ENCODE peak calls at places on chromosomes 5 and 9, in five cellular contexts. C is lung microvascular endothelial cell, I is EL, P is HTR-8/SVneo, X is Calu3. V is an unnamed sample.

GRCh38 chr5:150648294-150649107 is 8.0 kb downstream of the SYNPO start:
- DNase-seq in X (no peak), P (no peak), C (no peak), I (no peak), V (no peak)

GRCh38 chr9:77751341-77752091 is 103.4 kb upstream of the GNA14 start:
- DNase-seq in I (peak), C (peak), P (peak), X (peak), V (no peak)

GRCh38 chr9:18717751-18718150 is 243.8 kb downstream of the ADAMTSL1 start:
- DNase-seq in C (no peak), X (no peak), P (no peak), I (peak), V (no peak)

GRCh38 chr9:91071185-91071990 is 269.8 kb downstream of the SYK start:
- DNase-seq in I (peak), X (peak), C (peak), P (peak), V (no peak)

GRCh38 chr5:121630402-121630801 is 221.3 kb upstream of the FTMT start:
- DNase-seq in I (peak), X (no peak), P (no peak), C (no peak), V (no peak)

GRCh38 chr5:177330991-177331837 is 19.5 kb upstream of the MXD3 start:
- DNase-seq in I (no peak), P (no peak), X (no peak), C (no peak), V (no peak)

GRCh38 chr9:101397746-101398334 is 578 bp downstream of the MRPL50 start:
- DNase-seq in P (no peak), X (no peak), C (no peak), I (no peak), V (no peak)

GRCh38 chr5:73768-74502 is 18.0 kb upstream of the PLEKHG4B start:
- DNase-seq in X (no peak), P (no peak), I (no peak), C (no peak), V (no peak)

GRCh38 chr5:179887802-179888201 is 19.9 kb downstream of the TBC1D9B start:
- DNase-seq in X (no peak), I (no peak), P (no peak), C (no peak), V (no peak)

V was measured in caudate nucleus.